ENCODE peak calls at places on chromosomes 12 and 14, in seven cellular contexts. One of them, this sample, is unnamed.
A peak's percentile ranks its signal among the peaks of the same experiment; 100 is the strongest.

GRCh38 chr12:48817957-48818830 is at the start of gene CACNB3:
- DNase-seq in GM12891: peak; percentile 81
- DNase-seq in stimulated activated CD8-positive, alpha-beta memory T cell treated with anti-CD3 and anti-CD28 coated beads, Interleukin-12 subunit alpha, Interleukin-12 subunit beta, amount 100 ng/mL, for 4 hours: peak; percentile 58
- DNase-seq in hepatic stellate cell: peak; percentile 78
- DNase-seq in WTC11: peak; percentile 87
- DNase-seq in cardiac fibroblast: peak; percentile 43
- DNase-seq in NCI-H2227 treated with DMSO at 0.1 percent for 48 hours: peak; percentile 75
- DNase-seq in this sample: peak; percentile 66

GRCh38 chr14:78403278-78403815 is 233.2 kb downstream of the NRXN3 start:
- DNase-seq in GM12891: no peak
- DNase-seq in stimulated activated CD8-positive, alpha-beta memory T cell treated with anti-CD3 and anti-CD28 coated beads, Interleukin-12 subunit alpha, Interleukin-12 subunit beta, amount 100 ng/mL, for 4 hours: no peak
- DNase-seq in hepatic stellate cell: peak; percentile 4
- DNase-seq in WTC11: no peak
- DNase-seq in cardiac fibroblast: peak; percentile 44
- DNase-seq in NCI-H2227 treated with DMSO at 0.1 percent for 48 hours: no peak
- DNase-seq in this sample: no peak

GRCh38 chr12:1277905-1278304 is 286.9 kb downstream of the ERC1 start:
- DNase-seq in GM12891: no peak
- DNase-seq in stimulated activated CD8-positive, alpha-beta memory T cell treated with anti-CD3 and anti-CD28 coated beads, Interleukin-12 subunit alpha, Interleukin-12 subunit beta, amount 100 ng/mL, for 4 hours: no peak
- DNase-seq in hepatic stellate cell: no peak
- DNase-seq in WTC11: no peak
- DNase-seq in cardiac fibroblast: no peak
- DNase-seq in NCI-H2227 treated with DMSO at 0.1 percent for 48 hours: no peak
- DNase-seq in this sample: no peak

GRCh38 chr14:90639641-90640040 is 176.6 kb downstream of the TTC7B start:
- DNase-seq in GM12891: no peak
- DNase-seq in stimulated activated CD8-positive, alpha-beta memory T cell treated with anti-CD3 and anti-CD28 coated beads, Interleukin-12 subunit alpha, Interleukin-12 subunit beta, amount 100 ng/mL, for 4 hours: no peak
- DNase-seq in hepatic stellate cell: no peak
- DNase-seq in WTC11: no peak
- DNase-seq in cardiac fibroblast: no peak
- DNase-seq in NCI-H2227 treated with DMSO at 0.1 percent for 48 hours: no peak
- DNase-seq in this sample: no peak

GRCh38 chr14:69069020-69069421 is 83.9 kb downstream of the DCAF5 start:
- DNase-seq in GM12891: no peak
- DNase-seq in stimulated activated CD8-positive, alpha-beta memory T cell treated with anti-CD3 and anti-CD28 coated beads, Interleukin-12 subunit alpha, Interleukin-12 subunit beta, amount 100 ng/mL, for 4 hours: no peak
- DNase-seq in hepatic stellate cell: peak; percentile 52
- DNase-seq in WTC11: no peak
- DNase-seq in cardiac fibroblast: peak; percentile 84
- DNase-seq in NCI-H2227 treated with DMSO at 0.1 percent for 48 hours: no peak
- DNase-seq in this sample: no peak

GRCh38 chr14:23141706-23142467 is 22.8 kb upstream of the CEBPE start:
- DNase-seq in GM12891: no peak
- DNase-seq in stimulated activated CD8-positive, alpha-beta memory T cell treated with anti-CD3 and anti-CD28 coated beads, Interleukin-12 subunit alpha, Interleukin-12 subunit beta, amount 100 ng/mL, for 4 hours: no peak
- DNase-seq in hepatic stellate cell: peak; percentile 31
- DNase-seq in WTC11: no peak
- DNase-seq in cardiac fibroblast: peak; percentile 12
- DNase-seq in NCI-H2227 treated with DMSO at 0.1 percent for 48 hours: no peak
- DNase-seq in this sample: no peak

GRCh38 chr14:87450193-87450592 is 542.8 kb downstream of the GALC start:
- DNase-seq in GM12891: no peak
- DNase-seq in stimulated activated CD8-positive, alpha-beta memory T cell treated with anti-CD3 and anti-CD28 coated beads, Interleukin-12 subunit alpha, Interleukin-12 subunit beta, amount 100 ng/mL, for 4 hours: no peak
- DNase-seq in hepatic stellate cell: no peak
- DNase-seq in WTC11: no peak
- DNase-seq in cardiac fibroblast: no peak
- DNase-seq in NCI-H2227 treated with DMSO at 0.1 percent for 48 hours: no peak
- DNase-seq in this sample: no peak

GRCh38 chr14:51605575-51605974 is 46.1 kb upstream of the FRMD6 start:
- DNase-seq in GM12891: no peak
- DNase-seq in stimulated activated CD8-positive, alpha-beta memory T cell treated with anti-CD3 and anti-CD28 coated beads, Interleukin-12 subunit alpha, Interleukin-12 subunit beta, amount 100 ng/mL, for 4 hours: no peak
- DNase-seq in hepatic stellate cell: no peak
- DNase-seq in WTC11: no peak
- DNase-seq in cardiac fibroblast: no peak
- DNase-seq in NCI-H2227 treated with DMSO at 0.1 percent for 48 hours: no peak
- DNase-seq in this sample: no peak

GRCh38 chr12:24780969-24781368 is 167.9 kb downstream of the BCAT1 start:
- DNase-seq in GM12891: no peak
- DNase-seq in stimulated activated CD8-positive, alpha-beta memory T cell treated with anti-CD3 and anti-CD28 coated beads, Interleukin-12 subunit alpha, Interleukin-12 subunit beta, amount 100 ng/mL, for 4 hours: no peak
- DNase-seq in hepatic stellate cell: no peak
- DNase-seq in WTC11: no peak
- DNase-seq in cardiac fibroblast: peak; percentile 50
- DNase-seq in NCI-H2227 treated with DMSO at 0.1 percent for 48 hours: no peak
- DNase-seq in this sample: peak; percentile 10

GRCh38 chr14:68680541-68681051 is 112.3 kb downstream of the ZFP36L1 start:
- DNase-seq in GM12891: no peak
- DNase-seq in stimulated activated CD8-positive, alpha-beta memory T cell treated with anti-CD3 and anti-CD28 coated beads, Interleukin-12 subunit alpha, Interleukin-12 subunit beta, amount 100 ng/mL, for 4 hours: no peak
- DNase-seq in hepatic stellate cell: no peak
- DNase-seq in WTC11: no peak
- DNase-seq in cardiac fibroblast: peak; percentile 75
- DNase-seq in NCI-H2227 treated with DMSO at 0.1 percent for 48 hours: no peak
- DNase-seq in this sample: no peak

GRCh38 chr12:87529386-87529785 is 499.8 kb downstream of the C12orf50 start:
- DNase-seq in GM12891: no peak
- DNase-seq in stimulated activated CD8-positive, alpha-beta memory T cell treated with anti-CD3 and anti-CD28 coated beads, Interleukin-12 subunit alpha, Interleukin-12 subunit beta, amount 100 ng/mL, for 4 hours: no peak
- DNase-seq in hepatic stellate cell: no peak
- DNase-seq in WTC11: no peak
- DNase-seq in cardiac fibroblast: no peak
- DNase-seq in NCI-H2227 treated with DMSO at 0.1 percent for 48 hours: no peak
- DNase-seq in this sample: no peak

GRCh38 chr14:79037593-79037992 is 867.4 kb downstream of the NRXN3 start:
- DNase-seq in GM12891: no peak
- DNase-seq in stimulated activated CD8-positive, alpha-beta memory T cell treated with anti-CD3 and anti-CD28 coated beads, Interleukin-12 subunit alpha, Interleukin-12 subunit beta, amount 100 ng/mL, for 4 hours: no peak
- DNase-seq in hepatic stellate cell: no peak
- DNase-seq in WTC11: no peak
- DNase-seq in cardiac fibroblast: no peak
- DNase-seq in NCI-H2227 treated with DMSO at 0.1 percent for 48 hours: no peak
- DNase-seq in this sample: no peak

GRCh38 chr14:104390941-104391901 is 188.3 kb upstream of the C14orf180 start:
- DNase-seq in GM12891: no peak
- DNase-seq in stimulated activated CD8-positive, alpha-beta memory T cell treated with anti-CD3 and anti-CD28 coated beads, Interleukin-12 subunit alpha, Interleukin-12 subunit beta, amount 100 ng/mL, for 4 hours: no peak
- DNase-seq in hepatic stellate cell: no peak
- DNase-seq in WTC11: no peak
- DNase-seq in cardiac fibroblast: no peak
- DNase-seq in NCI-H2227 treated with DMSO at 0.1 percent for 48 hours: no peak
- DNase-seq in this sample: no peak

GRCh38 chr14:53391631-53392030 is 238.5 kb upstream of the DDHD1 start:
- DNase-seq in GM12891: no peak
- DNase-seq in stimulated activated CD8-positive, alpha-beta memory T cell treated with anti-CD3 and anti-CD28 coated beads, Interleukin-12 subunit alpha, Interleukin-12 subunit beta, amount 100 ng/mL, for 4 hours: no peak
- DNase-seq in hepatic stellate cell: peak; percentile 12
- DNase-seq in WTC11: no peak
- DNase-seq in cardiac fibroblast: peak; percentile 85
- DNase-seq in NCI-H2227 treated with DMSO at 0.1 percent for 48 hours: no peak
- DNase-seq in this sample: peak; percentile 27

GRCh38 chr12:7917392-7918267 is 18.4 kb downstream of the SLC2A3 start:
- DNase-seq in GM12891: no peak
- DNase-seq in stimulated activated CD8-positive, alpha-beta memory T cell treated with anti-CD3 and anti-CD28 coated beads, Interleukin-12 subunit alpha, Interleukin-12 subunit beta, amount 100 ng/mL, for 4 hours: no peak
- DNase-seq in hepatic stellate cell: no peak
- DNase-seq in WTC11: no peak
- DNase-seq in cardiac fibroblast: no peak
- DNase-seq in NCI-H2227 treated with DMSO at 0.1 percent for 48 hours: no peak
- DNase-seq in this sample: no peak

GRCh38 chr12:78726854-78727253 is 137.7 kb upstream of the SYT1 start:
- DNase-seq in GM12891: no peak
- DNase-seq in stimulated activated CD8-positive, alpha-beta memory T cell treated with anti-CD3 and anti-CD28 coated beads, Interleukin-12 subunit alpha, Interleukin-12 subunit beta, amount 100 ng/mL, for 4 hours: no peak
- DNase-seq in hepatic stellate cell: no peak
- DNase-seq in WTC11: no peak
- DNase-seq in cardiac fibroblast: no peak
- DNase-seq in NCI-H2227 treated with DMSO at 0.1 percent for 48 hours: no peak
- DNase-seq in this sample: no peak

GRCh38 chr12:82383930-82384513 is 25.7 kb downstream of the METTL25 start:
- DNase-seq in GM12891: no peak
- DNase-seq in stimulated activated CD8-positive, alpha-beta memory T cell treated with anti-CD3 and anti-CD28 coated beads, Interleukin-12 subunit alpha, Interleukin-12 subunit beta, amount 100 ng/mL, for 4 hours: no peak
- DNase-seq in hepatic stellate cell: no peak
- DNase-seq in WTC11: no peak
- DNase-seq in cardiac fibroblast: peak; percentile 58
- DNase-seq in NCI-H2227 treated with DMSO at 0.1 percent for 48 hours: peak; percentile 24
- DNase-seq in this sample: peak; percentile 63

GRCh38 chr12:54666008-54666407 is 17.8 kb upstream of the DCD start:
- DNase-seq in GM12891: no peak
- DNase-seq in stimulated activated CD8-positive, alpha-beta memory T cell treated with anti-CD3 and anti-CD28 coated beads, Interleukin-12 subunit alpha, Interleukin-12 subunit beta, amount 100 ng/mL, for 4 hours: no peak
- DNase-seq in hepatic stellate cell: no peak
- DNase-seq in WTC11: no peak
- DNase-seq in cardiac fibroblast: no peak
- DNase-seq in NCI-H2227 treated with DMSO at 0.1 percent for 48 hours: no peak
- DNase-seq in this sample: no peak

GRCh38 chr12:118544569-118544968 is 168.2 kb downstream of the SUDS3 start:
- DNase-seq in GM12891: no peak
- DNase-seq in stimulated activated CD8-positive, alpha-beta memory T cell treated with anti-CD3 and anti-CD28 coated beads, Interleukin-12 subunit alpha, Interleukin-12 subunit beta, amount 100 ng/mL, for 4 hours: no peak
- DNase-seq in hepatic stellate cell: peak; percentile 80
- DNase-seq in WTC11: no peak
- DNase-seq in cardiac fibroblast: peak; percentile 59
- DNase-seq in NCI-H2227 treated with DMSO at 0.1 percent for 48 hours: no peak
- DNase-seq in this sample: peak; percentile 18

GRCh38 chr12:76685246-76685678 is 78.7 kb upstream of the ZDHHC17 start:
- DNase-seq in GM12891: no peak
- DNase-seq in stimulated activated CD8-positive, alpha-beta memory T cell treated with anti-CD3 and anti-CD28 coated beads, Interleukin-12 subunit alpha, Interleukin-12 subunit beta, amount 100 ng/mL, for 4 hours: no peak
- DNase-seq in hepatic stellate cell: no peak
- DNase-seq in WTC11: peak; percentile 29
- DNase-seq in cardiac fibroblast: no peak
- DNase-seq in NCI-H2227 treated with DMSO at 0.1 percent for 48 hours: peak; percentile 70
- DNase-seq in this sample: peak; percentile 31

GRCh38 chr12:127400231-127400630 is 866.7 kb upstream of the TMEM132C start:
- DNase-seq in GM12891: no peak
- DNase-seq in stimulated activated CD8-positive, alpha-beta memory T cell treated with anti-CD3 and anti-CD28 coated beads, Interleukin-12 subunit alpha, Interleukin-12 subunit beta, amount 100 ng/mL, for 4 hours: no peak
- DNase-seq in hepatic stellate cell: no peak
- DNase-seq in WTC11: no peak
- DNase-seq in cardiac fibroblast: peak; percentile 45
- DNase-seq in NCI-H2227 treated with DMSO at 0.1 percent for 48 hours: no peak
- DNase-seq in this sample: no peak

GRCh38 chr12:53505086-53505485 is 2.2 kb downstream of the NPFF start:
- DNase-seq in GM12891: no peak
- DNase-seq in stimulated activated CD8-positive, alpha-beta memory T cell treated with anti-CD3 and anti-CD28 coated beads, Interleukin-12 subunit alpha, Interleukin-12 subunit beta, amount 100 ng/mL, for 4 hours: no peak
- DNase-seq in hepatic stellate cell: peak; percentile 53
- DNase-seq in WTC11: no peak
- DNase-seq in cardiac fibroblast: peak; percentile 79
- DNase-seq in NCI-H2227 treated with DMSO at 0.1 percent for 48 hours: no peak
- DNase-seq in this sample: no peak

GRCh38 chr12:100127766-100128508 is 14.7 kb downstream of the BLTP3B start:
- DNase-seq in GM12891: no peak
- DNase-seq in stimulated activated CD8-positive, alpha-beta memory T cell treated with anti-CD3 and anti-CD28 coated beads, Interleukin-12 subunit alpha, Interleukin-12 subunit beta, amount 100 ng/mL, for 4 hours: no peak
- DNase-seq in hepatic stellate cell: peak; percentile 7
- DNase-seq in WTC11: no peak
- DNase-seq in cardiac fibroblast: peak; percentile 79
- DNase-seq in NCI-H2227 treated with DMSO at 0.1 percent for 48 hours: no peak
- DNase-seq in this sample: no peak

GRCh38 chr12:94263905-94264655 is 115.7 kb downstream of the PLXNC1 start:
- DNase-seq in GM12891: no peak
- DNase-seq in stimulated activated CD8-positive, alpha-beta memory T cell treated with anti-CD3 and anti-CD28 coated beads, Interleukin-12 subunit alpha, Interleukin-12 subunit beta, amount 100 ng/mL, for 4 hours: no peak
- DNase-seq in hepatic stellate cell: no peak
- DNase-seq in WTC11: peak; percentile 80
- DNase-seq in cardiac fibroblast: no peak
- DNase-seq in NCI-H2227 treated with DMSO at 0.1 percent for 48 hours: no peak
- DNase-seq in this sample: no peak

GRCh38 chr12:2578191-2578590 is 216.6 kb upstream of the FKBP4 start:
- DNase-seq in GM12891: no peak
- DNase-seq in stimulated activated CD8-positive, alpha-beta memory T cell treated with anti-CD3 and anti-CD28 coated beads, Interleukin-12 subunit alpha, Interleukin-12 subunit beta, amount 100 ng/mL, for 4 hours: no peak
- DNase-seq in hepatic stellate cell: no peak
- DNase-seq in WTC11: no peak
- DNase-seq in cardiac fibroblast: no peak
- DNase-seq in NCI-H2227 treated with DMSO at 0.1 percent for 48 hours: no peak
- DNase-seq in this sample: no peak

GRCh38 chr12:87796961-87797516 is 232.2 kb downstream of the C12orf50 start:
- DNase-seq in GM12891: no peak
- DNase-seq in stimulated activated CD8-positive, alpha-beta memory T cell treated with anti-CD3 and anti-CD28 coated beads, Interleukin-12 subunit alpha, Interleukin-12 subunit beta, amount 100 ng/mL, for 4 hours: no peak
- DNase-seq in hepatic stellate cell: no peak
- DNase-seq in WTC11: no peak
- DNase-seq in cardiac fibroblast: peak; percentile 53
- DNase-seq in NCI-H2227 treated with DMSO at 0.1 percent for 48 hours: no peak
- DNase-seq in this sample: no peak

GRCh38 chr12:73726881-73727280 is 810.8 kb upstream of the ATXN7L3B start:
- DNase-seq in GM12891: no peak
- DNase-seq in stimulated activated CD8-positive, alpha-beta memory T cell treated with anti-CD3 and anti-CD28 coated beads, Interleukin-12 subunit alpha, Interleukin-12 subunit beta, amount 100 ng/mL, for 4 hours: no peak
- DNase-seq in hepatic stellate cell: no peak
- DNase-seq in WTC11: no peak
- DNase-seq in cardiac fibroblast: no peak
- DNase-seq in NCI-H2227 treated with DMSO at 0.1 percent for 48 hours: no peak
- DNase-seq in this sample: no peak

GRCh38 chr12:108811411-108812185 is 45.8 kb downstream of the SSH1 start:
- DNase-seq in GM12891: no peak
- DNase-seq in stimulated activated CD8-positive, alpha-beta memory T cell treated with anti-CD3 and anti-CD28 coated beads, Interleukin-12 subunit alpha, Interleukin-12 subunit beta, amount 100 ng/mL, for 4 hours: no peak
- DNase-seq in hepatic stellate cell: no peak
- DNase-seq in WTC11: no peak
- DNase-seq in cardiac fibroblast: no peak
- DNase-seq in NCI-H2227 treated with DMSO at 0.1 percent for 48 hours: no peak
- DNase-seq in this sample: no peak

This sample was measured in dermis blood vessel endothelial cell.